ENCODE peak calls at places on chromosomes 11 and 22, in four cellular contexts. One of them, this sample, is unnamed.

GRCh38 chr22:36010090-36010489 is 18.5 kb downstream of the RBFOX2 start:
- DNase-seq in HCT116: no peak
- DNase-seq in K562: peak; percentile 44
- DNase-seq in HepG2: no peak
- DNase-seq in this sample: no peak

GRCh38 chr22:39319284-39320170 is at the start of gene RPL3:
- DNase-seq in HCT116: peak; percentile 99
- DNase-seq in K562: peak; percentile 77
- DNase-seq in HepG2: peak; percentile 98
- DNase-seq in this sample: peak; percentile 89

GRCh38 chr11:127454856-127455255 is 454.3 kb upstream of the KIRREL3 start:
- DNase-seq in HCT116: no peak
- DNase-seq in K562: no peak
- DNase-seq in HepG2: no peak
- DNase-seq in this sample: no peak

GRCh38 chr11:119699227-119699626 is 29.8 kb downstream of the NECTIN1 start:
- DNase-seq in HCT116: no peak
- DNase-seq in K562: no peak
- DNase-seq in HepG2: peak; percentile 76
- DNase-seq in this sample: no peak

GRCh38 chr11:35343033-35343598 is 76.2 kb downstream of the SLC1A2 start:
- DNase-seq in HCT116: no peak
- DNase-seq in K562: peak; percentile 11
- DNase-seq in HepG2: no peak
- DNase-seq in this sample: no peak

GRCh38 chr11:28257761-28258160 is 149.6 kb downstream of the METTL15 start:
- DNase-seq in HCT116: no peak
- DNase-seq in K562: no peak
- DNase-seq in HepG2: no peak
- DNase-seq in this sample: no peak

GRCh38 chr11:35981581-35981980 is 37.7 kb downstream of the LDLRAD3 start:
- DNase-seq in HCT116: no peak
- DNase-seq in K562: no peak
- DNase-seq in HepG2: no peak
- DNase-seq in this sample: no peak

GRCh38 chr11:111951565-111951964 is 14.4 kb downstream of the DIXDC1 start:
- DNase-seq in HCT116: no peak
- DNase-seq in K562: no peak
- DNase-seq in HepG2: no peak
- DNase-seq in this sample: no peak

GRCh38 chr11:17277024-17277584 is 565 bp downstream of the NUCB2 start:
- DNase-seq in HCT116: no peak
- DNase-seq in K562: no peak
- DNase-seq in HepG2: no peak
- DNase-seq in this sample: no peak

GRCh38 chr11:117871160-117871559 is 5.3 kb downstream of the FXYD6 start:
- DNase-seq in HCT116: no peak
- DNase-seq in K562: no peak
- DNase-seq in HepG2: no peak
- DNase-seq in this sample: no peak

GRCh38 chr22:44309137-44309536 is 3.6 kb downstream of the SHISAL1 start:
- DNase-seq in HCT116: peak; percentile 7
- DNase-seq in K562: no peak
- DNase-seq in HepG2: no peak
- DNase-seq in this sample: peak; percentile 22

GRCh38 chr11:65419773-65420481 is 2.7 kb upstream of the NEAT1 start:
- DNase-seq in HCT116: peak; percentile 77
- DNase-seq in K562: peak; percentile 55
- DNase-seq in HepG2: peak; percentile 92
- DNase-seq in this sample: no peak

GRCh38 chr11:24226606-24227005 is 270.2 kb upstream of the LUZP2 start:
- DNase-seq in HCT116: no peak
- DNase-seq in K562: no peak
- DNase-seq in HepG2: peak; percentile 4
- DNase-seq in this sample: no peak

GRCh38 chr11:36306888-36307287 is 10.8 kb downstream of the PRR5L start:
- DNase-seq in HCT116: peak; percentile 27
- DNase-seq in K562: no peak
- DNase-seq in HepG2: peak; percentile 36
- DNase-seq in this sample: no peak

GRCh38 chr22:49197986-49198704 is 629.5 kb downstream of the BRD1 start:
- DNase-seq in HCT116: no peak
- DNase-seq in K562: no peak
- DNase-seq in HepG2: no peak
- DNase-seq in this sample: no peak

GRCh38 chr11:89381094-89381493 is 110.1 kb downstream of the NOX4 start:
- DNase-seq in HCT116: no peak
- DNase-seq in K562: no peak
- DNase-seq in HepG2: no peak
- DNase-seq in this sample: no peak

GRCh38 chr11:113184498-113184897 is 129.9 kb upstream of the TTC12 start:
- DNase-seq in HCT116: no peak
- DNase-seq in K562: no peak
- DNase-seq in HepG2: peak; percentile 35
- DNase-seq in this sample: peak; percentile 2

GRCh38 chr11:95091663-95092062 is 2.0 kb downstream of the ENDOD1 start:
- DNase-seq in HCT116: no peak
- DNase-seq in K562: no peak
- DNase-seq in HepG2: no peak
- DNase-seq in this sample: no peak

GRCh38 chr11:2248242-2248641 is 22.1 kb downstream of the ASCL2 start:
- DNase-seq in HCT116: no peak
- DNase-seq in K562: no peak
- DNase-seq in HepG2: no peak
- DNase-seq in this sample: no peak
- TF ChIP-seq TCF7L2 in HCT116: no peak
- TF ChIP-seq TCF7L2 in K562: no peak
- TF ChIP-seq TCF7L2 in HepG2: no peak
- TF ChIP-seq TCF7L2 in this sample: no peak

GRCh38 chr11:128709402-128709801 is 15.5 kb downstream of the FLI1 start:
- DNase-seq in HCT116: no peak
- DNase-seq in K562: no peak
- DNase-seq in HepG2: peak; percentile 12
- DNase-seq in this sample: no peak

GRCh38 chr11:128704517-128704916 is 10.6 kb downstream of the FLI1 start:
- DNase-seq in HCT116: no peak
- DNase-seq in K562: no peak
- DNase-seq in HepG2: no peak
- DNase-seq in this sample: no peak

GRCh38 chr11:128708660-128709059 is 14.8 kb downstream of the FLI1 start:
- DNase-seq in HCT116: no peak
- DNase-seq in K562: no peak
- DNase-seq in HepG2: no peak
- DNase-seq in this sample: no peak

GRCh38 chr11:128705124-128705920 is 11.4 kb downstream of the FLI1 start:
- DNase-seq in HCT116: no peak
- DNase-seq in K562: no peak
- DNase-seq in HepG2: no peak
- DNase-seq in this sample: no peak

GRCh38 chr11:128707671-128708070 is 13.8 kb downstream of the FLI1 start:
- DNase-seq in HCT116: no peak
- DNase-seq in K562: no peak
- DNase-seq in HepG2: no peak
- DNase-seq in this sample: no peak
- TF ChIP-seq POLR2AphosphoS5 in HCT116: no peak
- TF ChIP-seq POLR2AphosphoS5 in K562: no peak
- TF ChIP-seq POLR2AphosphoS5 in HepG2: no peak
- TF ChIP-seq POLR2AphosphoS5 in this sample: no peak

GRCh38 chr11:4118107-4118506 is 23.5 kb downstream of the RRM1 start:
- DNase-seq in HCT116: no peak
- DNase-seq in K562: no peak
- DNase-seq in HepG2: no peak
- DNase-seq in this sample: no peak
- TF ChIP-seq TCF7L2 in HCT116: no peak
- TF ChIP-seq TCF7L2 in K562: no peak
- TF ChIP-seq TCF7L2 in HepG2: no peak
- TF ChIP-seq TCF7L2 in this sample: no peak

GRCh38 chr11:60887531-60887930 is 18.9 kb downstream of the PRPF19 start:
- DNase-seq in HCT116: peak; percentile 31
- DNase-seq in K562: peak; percentile 73
- DNase-seq in HepG2: peak; percentile 66
- DNase-seq in this sample: no peak

GRCh38 chr11:60891103-60891741 is 15.2 kb downstream of the PRPF19 start:
- DNase-seq in HCT116: no peak
- DNase-seq in K562: peak; percentile 69
- DNase-seq in HepG2: no peak
- DNase-seq in this sample: no peak

GRCh38 chr11:60890696-60891095 is 15.7 kb downstream of the PRPF19 start:
- DNase-seq in HCT116: no peak
- DNase-seq in K562: no peak
- DNase-seq in HepG2: no peak
- DNase-seq in this sample: no peak

GRCh38 chr11:60895687-60896086 is 10.7 kb downstream of the PRPF19 start:
- DNase-seq in HCT116: no peak
- DNase-seq in K562: no peak
- DNase-seq in HepG2: no peak
- DNase-seq in this sample: no peak

GRCh38 chr11:60889869-60890311 is 16.5 kb downstream of the PRPF19 start:
- DNase-seq in HCT116: no peak
- DNase-seq in K562: no peak
- DNase-seq in HepG2: no peak
- DNase-seq in this sample: no peak
- TF ChIP-seq POLR2AphosphoS5 in HCT116: no peak
- TF ChIP-seq POLR2AphosphoS5 in K562: no peak
- TF ChIP-seq POLR2AphosphoS5 in HepG2: no peak
- TF ChIP-seq POLR2AphosphoS5 in this sample: no peak

DNA sequence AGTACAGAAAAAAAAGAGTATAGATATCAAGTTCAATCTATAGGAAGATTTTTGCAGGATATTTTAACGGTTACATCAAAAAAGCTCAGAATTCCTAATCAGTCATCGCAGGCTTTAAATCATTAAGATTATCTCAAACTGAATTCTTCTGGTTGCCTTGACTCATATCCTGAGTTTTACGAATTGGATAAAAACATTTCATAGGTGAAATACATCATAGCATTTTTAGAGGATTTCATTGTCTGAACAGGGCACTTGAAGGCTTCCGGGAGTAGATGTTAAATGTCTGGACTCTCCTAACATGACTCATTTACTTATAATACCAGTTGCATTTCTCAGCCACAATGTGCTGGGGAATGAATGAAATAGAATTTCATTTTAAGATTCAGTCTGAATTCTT is 2216.6 kb upstream of the RAG2 start:
- DNase-seq in HCT116: no peak
- DNase-seq in K562: no peak
- DNase-seq in HepG2: no peak
- DNase-seq in this sample: no peak
- TF ChIP-seq TCF7L2 in HCT116: no peak
- TF ChIP-seq TCF7L2 in K562: no peak
- TF ChIP-seq TCF7L2 in HepG2: no peak
- TF ChIP-seq TCF7L2 in this sample: no peak

GRCh38 chr11:12008790-12009616 is 577 bp upstream of the DKK3 start:
- DNase-seq in HCT116: no peak
- DNase-seq in K562: peak; percentile 94
- DNase-seq in HepG2: no peak
- DNase-seq in this sample: no peak
- TF ChIP-seq POLR2AphosphoS5 in HCT116: no peak
- TF ChIP-seq POLR2AphosphoS5 in K562: no peak
- TF ChIP-seq POLR2AphosphoS5 in HepG2: no peak
- TF ChIP-seq POLR2AphosphoS5 in this sample: no peak

GRCh38 chr22:43152355-43153071 is 1.2 kb downstream of the TSPO start:
- DNase-seq in HCT116: no peak
- DNase-seq in K562: no peak
- DNase-seq in HepG2: no peak
- DNase-seq in this sample: no peak
- TF ChIP-seq TCF7L2 in HCT116: no peak
- TF ChIP-seq TCF7L2 in K562: no peak
- TF ChIP-seq TCF7L2 in HepG2: no peak
- TF ChIP-seq TCF7L2 in this sample: no peak

GRCh38 chr11:45773271-45774022 is 31.5 kb upstream of the SLC35C1 start:
- DNase-seq in HCT116: no peak
- DNase-seq in K562: no peak
- DNase-seq in HepG2: no peak
- DNase-seq in this sample: no peak
- TF ChIP-seq POLR2AphosphoS5 in HCT116: no peak
- TF ChIP-seq POLR2AphosphoS5 in K562: no peak
- TF ChIP-seq POLR2AphosphoS5 in HepG2: no peak
- TF ChIP-seq POLR2AphosphoS5 in this sample: no peak

DNA sequence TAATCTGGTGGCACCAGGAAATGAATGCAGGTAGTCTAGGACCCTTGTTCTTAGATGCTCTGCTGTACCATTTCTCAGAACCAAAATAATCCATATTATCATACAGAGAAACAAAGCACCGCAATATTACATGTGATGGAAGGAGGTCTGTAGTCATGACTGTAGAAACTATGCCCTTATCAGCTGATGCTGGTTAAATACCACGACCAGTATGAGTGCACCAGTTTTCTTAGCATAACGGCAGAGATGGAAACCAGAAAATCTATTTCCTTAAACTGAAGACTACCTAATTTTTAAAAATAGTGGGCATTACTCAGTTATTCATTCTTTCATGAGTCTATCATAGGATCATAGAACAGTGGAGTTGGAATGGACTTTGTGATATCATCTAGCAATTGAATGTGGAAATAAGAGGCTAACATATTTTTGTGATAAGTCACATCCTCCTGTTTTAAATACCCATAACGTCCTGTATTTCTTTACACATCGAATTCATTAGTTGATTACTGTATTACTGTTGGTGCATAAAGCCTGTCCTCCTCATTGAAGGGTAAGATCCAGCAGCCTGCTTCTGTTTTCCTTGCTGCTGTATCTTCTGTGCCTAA is 15.1 kb downstream of the JHY start:
- DNase-seq in HCT116: no peak
- DNase-seq in K562: no peak
- DNase-seq in HepG2: no peak
- DNase-seq in this sample: no peak
- TF ChIP-seq TCF7L2 in HCT116: no peak
- TF ChIP-seq TCF7L2 in K562: no peak
- TF ChIP-seq TCF7L2 in HepG2: no peak
- TF ChIP-seq TCF7L2 in this sample: no peak

DNA sequence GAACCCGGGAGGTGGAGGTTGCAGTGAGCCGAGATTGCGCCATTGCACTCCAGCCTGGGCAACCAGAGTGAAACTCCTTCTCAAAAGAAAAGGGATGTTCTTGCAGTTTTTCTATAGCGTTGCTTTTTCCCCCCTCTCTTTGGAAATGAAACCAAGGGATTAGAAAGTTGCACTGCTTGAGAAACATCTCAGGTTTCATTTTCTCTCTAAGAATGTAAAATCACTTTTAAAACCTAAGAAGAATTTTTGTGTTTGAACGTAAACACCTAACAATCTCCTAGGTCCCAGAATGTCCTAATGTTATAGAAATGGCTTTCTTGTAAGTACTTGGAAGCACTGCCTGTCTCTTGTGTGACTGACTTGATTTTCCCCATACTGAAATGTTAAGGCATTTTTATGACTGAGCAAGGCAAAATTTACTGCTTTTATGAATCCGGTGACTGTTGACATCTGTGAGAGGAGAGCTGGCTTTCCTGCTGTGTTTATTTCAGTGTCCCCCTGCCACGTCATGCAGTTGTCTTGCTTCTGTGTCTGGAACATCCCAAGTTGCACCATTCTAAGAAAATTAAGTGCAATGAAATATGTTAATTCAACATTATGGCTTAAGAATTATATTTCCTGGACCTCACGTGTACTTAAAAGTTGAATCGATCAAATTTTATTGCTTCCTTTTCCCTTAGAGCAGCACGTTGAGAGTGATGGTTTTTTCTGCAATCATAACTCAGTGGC is 37.8 kb downstream of the NF2 start:
- DNase-seq in HCT116: no peak
- DNase-seq in K562: no peak
- DNase-seq in HepG2: no peak
- DNase-seq in this sample: no peak
- TF ChIP-seq POLR2AphosphoS5 in HCT116: no peak
- TF ChIP-seq POLR2AphosphoS5 in K562: no peak
- TF ChIP-seq POLR2AphosphoS5 in HepG2: no peak
- TF ChIP-seq POLR2AphosphoS5 in this sample: no peak